ENCODE peak calls at places on chromosomes 16 and 17, in six cellular contexts. One of them, this sample, is unnamed.

GRCh38 chr17:50769884-50770283 is 2.6 kb upstream of the ANKRD40CL start:
- DNase-seq in fibroblast of the aortic adventitia: no peak
- DNase-seq in left ventricle myocardium inferior: no peak
- DNase-seq in HFF-Myc: no peak
- DNase-seq in bronchial epithelial cell: no peak
- DNase-seq in Caco-2: no peak
- DNase-seq in this sample: no peak

GRCh38 chr17:3610523-3610922 is 1.3 kb upstream of the TRPV1 start:
- DNase-seq in HFF-Myc: no peak
- DNase-seq in bronchial epithelial cell: no peak
- DNase-seq in Caco-2: no peak
- DNase-seq in left ventricle myocardium inferior: no peak
- DNase-seq in fibroblast of the aortic adventitia: no peak
- DNase-seq in this sample: no peak

GRCh38 chr16:65745-66144 is 6.7 kb downstream of the RHBDF1 start:
- DNase-seq in HFF-Myc: no peak
- DNase-seq in bronchial epithelial cell: peak; percentile 48
- DNase-seq in Caco-2: peak; percentile 83
- DNase-seq in left ventricle myocardium inferior: peak; percentile 85
- DNase-seq in fibroblast of the aortic adventitia: peak; percentile 75
- DNase-seq in this sample: peak; percentile 78

GRCh38 chr16:1349351-1349750 is 2.3 kb downstream of the TSR3 start:
- DNase-seq in Caco-2: no peak
- DNase-seq in left ventricle myocardium inferior: no peak
- DNase-seq in bronchial epithelial cell: no peak
- DNase-seq in HFF-Myc: no peak
- DNase-seq in fibroblast of the aortic adventitia: no peak
- DNase-seq in this sample: no peak

GRCh38 chr16:83851473-83851872 is 43.7 kb downstream of the HSBP1 start:
- DNase-seq in Caco-2: no peak
- DNase-seq in bronchial epithelial cell: no peak
- DNase-seq in left ventricle myocardium inferior: no peak
- DNase-seq in HFF-Myc: no peak
- DNase-seq in fibroblast of the aortic adventitia: no peak
- DNase-seq in this sample: no peak

GRCh38 chr17:79183221-79184158 is 108.9 kb downstream of the ENGASE start:
- DNase-seq in Caco-2: peak; percentile 29
- DNase-seq in HFF-Myc: no peak
- DNase-seq in fibroblast of the aortic adventitia: no peak
- DNase-seq in bronchial epithelial cell: no peak
- DNase-seq in left ventricle myocardium inferior: no peak
- DNase-seq in this sample: peak; percentile 30

GRCh38 chr17:46171939-46172338 is 21.3 kb downstream of the KANSL1 start:
- DNase-seq in HFF-Myc: no peak
- DNase-seq in fibroblast of the aortic adventitia: no peak
- DNase-seq in left ventricle myocardium inferior: no peak
- DNase-seq in bronchial epithelial cell: no peak
- DNase-seq in Caco-2: no peak
- DNase-seq in this sample: no peak

GRCh38 chr17:6551356-6551755 is 5.0 kb downstream of the PITPNM3 start:
- DNase-seq in left ventricle myocardium inferior: no peak
- DNase-seq in bronchial epithelial cell: peak; percentile 90
- DNase-seq in HFF-Myc: no peak
- DNase-seq in Caco-2: no peak
- DNase-seq in fibroblast of the aortic adventitia: no peak
- DNase-seq in this sample: no peak

GRCh38 chr17:10094806-10095205 is 103.6 kb downstream of the GAS7 start:
- DNase-seq in fibroblast of the aortic adventitia: no peak
- DNase-seq in bronchial epithelial cell: no peak
- DNase-seq in Caco-2: no peak
- DNase-seq in left ventricle myocardium inferior: peak; percentile 55
- DNase-seq in HFF-Myc: no peak
- DNase-seq in this sample: no peak

GRCh38 chr17:45983614-45984310 is 15.3 kb upstream of the STH start:
- DNase-seq in HFF-Myc: no peak
- DNase-seq in left ventricle myocardium inferior: no peak
- DNase-seq in Caco-2: no peak
- DNase-seq in bronchial epithelial cell: no peak
- DNase-seq in fibroblast of the aortic adventitia: no peak
- DNase-seq in this sample: no peak

GRCh38 chr16:24540575-24541240 is 1.3 kb downstream of the RBBP6 start:
- DNase-seq in Caco-2: peak; percentile 20
- DNase-seq in HFF-Myc: no peak
- DNase-seq in left ventricle myocardium inferior: no peak
- DNase-seq in fibroblast of the aortic adventitia: peak; percentile 16
- DNase-seq in bronchial epithelial cell: peak; percentile 28
- DNase-seq in this sample: no peak

GRCh38 chr17:75404223-75404738 is 1.2 kb downstream of the GRB2 start:
- DNase-seq in Caco-2: peak; percentile 83
- DNase-seq in HFF-Myc: peak; percentile 44
- DNase-seq in fibroblast of the aortic adventitia: peak; percentile 86
- DNase-seq in bronchial epithelial cell: peak; percentile 65
- DNase-seq in left ventricle myocardium inferior: peak; percentile 30
- DNase-seq in this sample: peak; percentile 45

GRCh38 chr16:82793550-82794244 is 166.9 kb downstream of the CDH13 start:
- DNase-seq in left ventricle myocardium inferior: no peak
- DNase-seq in Caco-2: no peak
- DNase-seq in bronchial epithelial cell: no peak
- DNase-seq in HFF-Myc: no peak
- DNase-seq in fibroblast of the aortic adventitia: peak; percentile 18
- DNase-seq in this sample: no peak

GRCh38 chr16:56161658-56162057 is 29.6 kb upstream of the GNAO1 start:
- DNase-seq in fibroblast of the aortic adventitia: no peak
- DNase-seq in bronchial epithelial cell: no peak
- DNase-seq in HFF-Myc: no peak
- DNase-seq in Caco-2: no peak
- DNase-seq in left ventricle myocardium inferior: no peak
- DNase-seq in this sample: no peak

GRCh38 chr17:81854974-81855774 is 5.2 kb downstream of the P4HB start:
- DNase-seq in Caco-2: no peak
- DNase-seq in bronchial epithelial cell: peak; percentile 57
- DNase-seq in left ventricle myocardium inferior: no peak
- DNase-seq in HFF-Myc: no peak
- DNase-seq in fibroblast of the aortic adventitia: peak; percentile 62
- DNase-seq in this sample: no peak
- TF ChIP-seq CTCF in Caco-2: peak; percentile 33
- TF ChIP-seq CTCF in bronchial epithelial cell: peak; percentile 35
- TF ChIP-seq CTCF in left ventricle myocardium inferior: peak; percentile 19
- TF ChIP-seq CTCF in HFF-Myc: no peak
- TF ChIP-seq CTCF in fibroblast of the aortic adventitia: no peak
- TF ChIP-seq CTCF in this sample: no peak

GRCh38 chr16:89491238-89491869 is 993 bp upstream of the ANKRD11 start:
- DNase-seq in bronchial epithelial cell: no peak
- DNase-seq in Caco-2: peak; percentile 42
- DNase-seq in left ventricle myocardium inferior: no peak
- DNase-seq in fibroblast of the aortic adventitia: peak; percentile 34
- DNase-seq in HFF-Myc: no peak
- DNase-seq in this sample: no peak
- TF ChIP-seq CTCF in bronchial epithelial cell: no peak
- TF ChIP-seq CTCF in Caco-2: peak; percentile 42
- TF ChIP-seq CTCF in left ventricle myocardium inferior: peak; percentile 23
- TF ChIP-seq CTCF in fibroblast of the aortic adventitia: peak; percentile 34
- TF ChIP-seq CTCF in HFF-Myc: no peak
- TF ChIP-seq CTCF in this sample: peak; percentile 42

GRCh38 chr16:50627419-50627818 is 53.7 kb downstream of the SNX20 start:
- DNase-seq in left ventricle myocardium inferior: peak; percentile 50
- DNase-seq in fibroblast of the aortic adventitia: peak; percentile 70
- DNase-seq in bronchial epithelial cell: peak; percentile 8
- DNase-seq in Caco-2: no peak
- DNase-seq in HFF-Myc: no peak
- DNase-seq in this sample: no peak
- TF ChIP-seq CTCF in left ventricle myocardium inferior: peak; percentile 61
- TF ChIP-seq CTCF in fibroblast of the aortic adventitia: peak; percentile 56
- TF ChIP-seq CTCF in bronchial epithelial cell: peak; percentile 26
- TF ChIP-seq CTCF in Caco-2: peak; percentile 4
- TF ChIP-seq CTCF in HFF-Myc: peak; percentile 35
- TF ChIP-seq CTCF in this sample: no peak

GRCh38 chr16:4409081-4409932 is 7.1 kb downstream of the CORO7 start:
- DNase-seq in fibroblast of the aortic adventitia: no peak
- DNase-seq in bronchial epithelial cell: no peak
- DNase-seq in HFF-Myc: no peak
- DNase-seq in Caco-2: no peak
- DNase-seq in left ventricle myocardium inferior: no peak
- DNase-seq in this sample: no peak
- TF ChIP-seq CTCF in fibroblast of the aortic adventitia: no peak
- TF ChIP-seq CTCF in bronchial epithelial cell: peak; percentile 37
- TF ChIP-seq CTCF in HFF-Myc: peak; percentile 14
- TF ChIP-seq CTCF in Caco-2: no peak
- TF ChIP-seq CTCF in left ventricle myocardium inferior: peak; percentile 25
- TF ChIP-seq CTCF in this sample: no peak

GRCh38 chr16:86044241-86044671 is 145.3 kb downstream of the IRF8 start:
- DNase-seq in HFF-Myc: peak; percentile 3
- DNase-seq in bronchial epithelial cell: no peak
- DNase-seq in fibroblast of the aortic adventitia: peak; percentile 52
- DNase-seq in left ventricle myocardium inferior: no peak
- DNase-seq in Caco-2: no peak
- DNase-seq in this sample: peak; percentile 39
- TF ChIP-seq CTCF in HFF-Myc: peak; percentile 82
- TF ChIP-seq CTCF in bronchial epithelial cell: peak; percentile 22
- TF ChIP-seq CTCF in fibroblast of the aortic adventitia: peak; percentile 63
- TF ChIP-seq CTCF in left ventricle myocardium inferior: peak; percentile 55
- TF ChIP-seq CTCF in Caco-2: peak; percentile 26
- TF ChIP-seq CTCF in this sample: peak; percentile 67

GRCh38 chr16:28140788-28141618 is 70.8 kb downstream of the XPO6 start:
- DNase-seq in Caco-2: no peak
- DNase-seq in HFF-Myc: no peak
- DNase-seq in fibroblast of the aortic adventitia: no peak
- DNase-seq in bronchial epithelial cell: peak; percentile 79
- DNase-seq in left ventricle myocardium inferior: no peak
- DNase-seq in this sample: no peak
- TF ChIP-seq CTCF in Caco-2: no peak
- TF ChIP-seq CTCF in HFF-Myc: no peak
- TF ChIP-seq CTCF in fibroblast of the aortic adventitia: no peak
- TF ChIP-seq CTCF in bronchial epithelial cell: peak; percentile 27
- TF ChIP-seq CTCF in left ventricle myocardium inferior: no peak
- TF ChIP-seq CTCF in this sample: no peak

GRCh38 chr16:30040221-30040620 is 9.2 kb upstream of the TLCD3B start:
- DNase-seq in bronchial epithelial cell: no peak
- DNase-seq in left ventricle myocardium inferior: no peak
- DNase-seq in fibroblast of the aortic adventitia: no peak
- DNase-seq in Caco-2: no peak
- DNase-seq in HFF-Myc: no peak
- DNase-seq in this sample: no peak

GRCh38 chr16:30046588-30046987 is 15.5 kb upstream of the TLCD3B start:
- DNase-seq in left ventricle myocardium inferior: no peak
- DNase-seq in bronchial epithelial cell: no peak
- DNase-seq in HFF-Myc: no peak
- DNase-seq in Caco-2: no peak
- DNase-seq in fibroblast of the aortic adventitia: no peak
- DNase-seq in this sample: no peak

GRCh38 chr16:30046178-30046577 is 15.1 kb upstream of the TLCD3B start:
- DNase-seq in fibroblast of the aortic adventitia: no peak
- DNase-seq in left ventricle myocardium inferior: no peak
- DNase-seq in Caco-2: no peak
- DNase-seq in bronchial epithelial cell: peak; percentile 39
- DNase-seq in HFF-Myc: no peak
- DNase-seq in this sample: no peak

DNA sequence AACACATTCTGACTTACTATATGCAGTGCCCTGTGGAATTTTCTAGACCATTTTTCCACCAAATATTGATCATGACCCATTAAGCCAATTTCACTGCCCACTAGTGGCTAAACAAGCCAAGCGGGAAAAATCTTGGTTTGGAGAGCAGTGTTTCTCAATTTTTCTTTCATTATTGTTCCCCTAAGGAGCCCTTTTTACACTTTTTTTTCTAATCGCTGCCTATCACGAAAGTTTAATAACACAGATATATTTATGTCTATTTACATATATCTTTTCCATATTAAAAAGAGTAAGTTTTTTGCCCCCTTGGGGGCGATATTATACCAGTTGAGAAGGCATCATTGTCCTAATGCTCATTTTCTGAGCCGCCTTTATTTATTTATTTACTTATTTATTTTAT is 10.8 kb upstream of the TLCD3B start:
- DNase-seq in Caco-2: no peak
- DNase-seq in fibroblast of the aortic adventitia: peak; percentile 72
- DNase-seq in left ventricle myocardium inferior: no peak
- DNase-seq in HFF-Myc: no peak
- DNase-seq in bronchial epithelial cell: peak; percentile 39
- DNase-seq in this sample: no peak
- TF ChIP-seq CTCF in Caco-2: no peak
- TF ChIP-seq CTCF in fibroblast of the aortic adventitia: peak; percentile 31
- TF ChIP-seq CTCF in left ventricle myocardium inferior: peak; percentile 60
- TF ChIP-seq CTCF in HFF-Myc: peak; percentile 34
- TF ChIP-seq CTCF in bronchial epithelial cell: peak; percentile 31
- TF ChIP-seq CTCF in this sample: peak; percentile 49

DNA sequence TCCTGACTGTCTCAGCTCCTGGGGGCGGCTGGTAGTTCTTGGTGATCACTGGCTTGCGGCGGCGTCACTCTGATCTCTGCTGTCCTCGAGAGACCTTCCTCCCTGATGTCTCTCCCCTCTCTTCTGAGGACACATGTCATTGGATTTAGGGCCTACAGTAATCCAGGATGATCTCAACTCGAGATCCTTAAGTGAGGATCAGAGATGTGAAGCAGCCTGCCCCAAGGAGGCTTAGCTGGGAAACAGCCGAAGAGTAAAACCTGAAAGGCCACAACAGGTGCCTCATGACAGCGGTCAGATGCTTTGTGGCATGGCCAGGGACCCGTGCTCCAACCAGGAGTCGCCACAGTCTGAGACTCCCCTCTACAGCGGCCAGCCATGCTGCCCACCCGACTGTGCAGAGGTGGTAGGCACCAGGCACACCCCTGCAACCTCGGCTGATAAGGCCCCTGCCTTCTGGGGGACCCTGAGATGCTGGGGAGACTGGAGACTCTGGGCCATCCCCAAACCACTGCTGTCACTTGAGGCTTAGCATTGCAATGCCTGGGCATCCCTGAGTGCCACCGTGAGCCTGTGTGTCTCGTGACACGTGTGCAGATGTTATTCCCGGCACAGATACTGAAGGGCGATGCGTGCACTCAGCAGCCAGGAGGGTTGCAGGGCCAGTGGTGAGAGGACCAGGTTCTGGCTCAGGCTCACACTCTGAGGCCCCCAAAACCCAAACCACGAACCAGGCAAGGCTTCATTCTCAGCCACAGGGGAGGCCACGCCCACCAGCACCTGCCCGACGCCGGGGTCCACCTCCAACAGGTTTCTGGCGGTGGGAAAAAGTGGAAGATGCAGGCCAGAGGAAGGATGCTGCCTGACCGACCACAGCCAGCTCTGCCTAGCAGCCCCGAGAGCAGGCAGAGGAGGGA is 30.2 kb upstream of the SLC38A10 start:
- DNase-seq in Caco-2: no peak
- DNase-seq in HFF-Myc: no peak
- DNase-seq in fibroblast of the aortic adventitia: no peak
- DNase-seq in bronchial epithelial cell: no peak
- DNase-seq in left ventricle myocardium inferior: no peak
- DNase-seq in this sample: no peak
- TF ChIP-seq CTCF in Caco-2: no peak
- TF ChIP-seq CTCF in HFF-Myc: no peak
- TF ChIP-seq CTCF in fibroblast of the aortic adventitia: no peak
- TF ChIP-seq CTCF in bronchial epithelial cell: no peak
- TF ChIP-seq CTCF in left ventricle myocardium inferior: no peak
- TF ChIP-seq CTCF in this sample: no peak

GRCh38 chr16:11089504-11090124 is 145.2 kb downstream of the CLEC16A start:
- DNase-seq in Caco-2: no peak
- DNase-seq in bronchial epithelial cell: no peak
- DNase-seq in left ventricle myocardium inferior: no peak
- DNase-seq in HFF-Myc: no peak
- DNase-seq in fibroblast of the aortic adventitia: peak; percentile 67
- DNase-seq in this sample: no peak
- TF ChIP-seq CTCF in Caco-2: no peak
- TF ChIP-seq CTCF in bronchial epithelial cell: no peak
- TF ChIP-seq CTCF in left ventricle myocardium inferior: no peak
- TF ChIP-seq CTCF in HFF-Myc: no peak
- TF ChIP-seq CTCF in fibroblast of the aortic adventitia: no peak
- TF ChIP-seq CTCF in this sample: no peak

This sample was measured in progenitor cell of endocrine pancreas.